ENCODE peak calls at places on chromosomes 7 and 10, in ten cellular contexts. R is activated B cell treated with CpG ODN at 0.5 μM for 24 hours, N is A549, F is psoas muscle, G is ovary, U is thoracic aorta, O is RWPE1, I is GM12865, W is fibroblast of pulmonary artery, P is PC-9. X is an unnamed sample.

GRCh38 chr7:77244222-77244934 is 44.8 kb upstream of the FGL2 start:
- DNase-seq in G (no peak), W (peak), R (no peak), F (no peak), P (no peak), I (no peak), N (no peak), O (no peak), U (no peak), X (no peak)

GRCh38 chr7:72183835-72184234 is 228.3 kb downstream of the CALN1 start:
- DNase-seq in U (no peak), O (no peak), R (no peak), G (no peak), W (no peak), I (peak), N (peak), F (no peak), P (no peak), X (no peak)

GRCh38 chr10:11560076-11560709 is 51.3 kb downstream of the USP6NL start:
- DNase-seq in F (no peak), U (no peak), W (peak), P (no peak), I (peak), R (no peak), G (no peak), O (no peak), N (peak), X (no peak)

GRCh38 chr10:36251068-36251467 is 609.0 kb upstream of the FZD8 start:
- DNase-seq in N (no peak), U (no peak), G (no peak), P (no peak), W (no peak), O (no peak), I (no peak), R (no peak), F (no peak), X (no peak)

GRCh38 chr10:88687853-88688467 is 18.1 kb upstream of the LIPK start:
- DNase-seq in I (peak), P (no peak), R (no peak), N (peak), W (peak), F (no peak), U (no peak), O (peak), G (no peak), X (no peak)

GRCh38 chr7:98110249-98111022 is 3.8 kb downstream of the LMTK2 start:
- DNase-seq in R (no peak), P (no peak), O (no peak), G (no peak), U (no peak), I (no peak), N (peak), F (no peak), W (peak), X (no peak)

GRCh38 chr10:6275022-6275997 is 72.6 kb downstream of the PFKFB3 start:
- DNase-seq in F (peak), R (peak), P (peak), W (peak), G (peak), N (peak), I (peak), O (peak), U (peak), X (no peak)

GRCh38 chr7:150744041-150744656 is 6.9 kb downstream of the GIMAP5 start:
- DNase-seq in P (no peak), G (no peak), N (no peak), I (no peak), O (no peak), W (no peak), R (no peak), U (no peak), F (no peak), X (no peak)

GRCh38 chr10:84783386-84783785 is 455.0 kb downstream of the CCSER2 start:
- DNase-seq in F (no peak), R (no peak), O (peak), I (peak), N (peak), W (peak), P (no peak), G (no peak), U (no peak), X (peak)

GRCh38 chr7:130409067-130409721 is 28.9 kb downstream of the CPA1 start:
- DNase-seq in W (peak), I (no peak), P (no peak), N (no peak), R (no peak), G (no peak), F (no peak), O (no peak), U (no peak), X (no peak)

GRCh38 chr7:101563198-101563901 is 65.7 kb downstream of the MYL10 start:
- DNase-seq in G (no peak), F (no peak), I (no peak), P (no peak), N (no peak), W (no peak), R (peak), O (no peak), U (no peak), X (no peak)

GRCh38 chr10:112435013-112435619 is 11.6 kb downstream of the ZDHHC6 start:
- DNase-seq in O (peak), G (no peak), F (no peak), W (peak), N (peak), I (peak), R (no peak), P (no peak), U (no peak), X (no peak)

GRCh38 chr10:80771902-80772555 is 234.3 kb downstream of the SH2D4B start:
- DNase-seq in I (no peak), W (no peak), G (no peak), R (no peak), P (no peak), N (no peak), U (no peak), O (no peak), F (no peak), X (no peak)

GRCh38 chr10:13684252-13684791 is 97.6 kb downstream of the PRPF18 start:
- DNase-seq in N (no peak), O (no peak), G (peak), R (no peak), P (no peak), U (no peak), I (no peak), W (peak), F (peak), X (no peak)

DNA sequence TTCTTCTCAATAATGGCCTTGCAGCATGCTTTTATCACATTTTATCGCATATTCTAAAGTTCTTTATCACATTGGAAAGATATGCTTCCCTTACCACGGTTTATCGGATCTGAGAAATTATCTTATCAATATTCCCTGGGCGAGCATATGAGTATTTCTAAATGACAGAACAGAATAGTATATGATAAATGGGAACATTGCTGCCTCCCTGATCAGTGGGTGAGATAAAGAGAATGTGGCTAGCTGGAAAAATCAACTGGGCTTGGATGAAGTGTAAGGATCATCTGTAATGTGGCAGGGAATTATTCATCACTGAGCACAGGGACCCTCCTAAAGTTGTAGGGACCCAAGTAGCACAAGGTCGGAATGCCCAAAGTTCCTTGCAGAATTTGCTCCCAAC is 667.4 kb upstream of the NRP1 start:
- DNase-seq in R (no peak), G (no peak), U (no peak), F (no peak), I (no peak), O (no peak), W (no peak), N (no peak), P (no peak), X (no peak)
- TF ChIP-seq CTCF in R (no peak), G (no peak), U (no peak), F (no peak), I (no peak), O (no peak), W (no peak), N (no peak), P (no peak), X (no peak)

DNA sequence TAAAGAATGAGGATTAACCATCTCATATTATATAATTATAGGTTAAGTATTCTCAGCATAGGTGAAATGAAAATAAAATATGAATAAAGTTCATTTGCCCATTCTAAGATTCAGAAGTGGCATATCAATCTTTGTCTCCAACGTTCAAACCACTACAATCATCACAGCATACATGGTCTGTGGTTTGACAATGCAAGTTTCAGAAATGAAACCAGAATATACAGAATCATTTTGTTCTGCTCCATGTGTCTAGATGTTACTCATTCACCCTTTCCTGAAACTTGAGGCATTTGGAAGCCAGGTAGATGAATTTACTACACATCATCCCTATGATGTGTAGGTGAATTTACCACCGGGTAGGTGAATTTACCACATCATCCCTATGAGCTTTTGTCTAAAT is 44.5 kb upstream of the PPP1R3A start:
- DNase-seq in I (no peak), P (no peak), U (no peak), R (no peak), G (no peak), F (no peak), N (no peak), W (no peak), O (no peak), X (no peak)
- TF ChIP-seq CTCF in I (no peak), P (no peak), U (no peak), R (no peak), G (no peak), F (no peak), N (no peak), W (no peak), O (no peak), X (no peak)

GRCh38 chr7:50720295-50720694 is 62.4 kb downstream of the GRB10 start:
- DNase-seq in I (no peak), R (no peak), N (no peak), G (no peak), U (no peak), O (no peak), P (no peak), W (no peak), F (no peak), X (no peak)

GRCh38 chr7:50721160-50721559 is 61.5 kb downstream of the GRB10 start:
- DNase-seq in W (no peak), N (peak), U (no peak), R (no peak), O (peak), F (no peak), P (no peak), I (no peak), G (no peak), X (no peak)

GRCh38 chr7:50717186-50717585 is 65.5 kb downstream of the GRB10 start:
- DNase-seq in I (no peak), W (no peak), F (no peak), N (no peak), U (no peak), G (no peak), R (no peak), P (no peak), O (no peak), X (no peak)

GRCh38 chr7:50718876-50719275 is 63.8 kb downstream of the GRB10 start:
- DNase-seq in O (no peak), P (no peak), G (no peak), R (no peak), U (no peak), N (no peak), W (no peak), I (no peak), F (no peak), X (no peak)

GRCh38 chr7:50718311-50718710 is 64.4 kb downstream of the GRB10 start:
- DNase-seq in U (no peak), R (no peak), G (no peak), W (no peak), P (no peak), I (no peak), O (no peak), N (no peak), F (no peak), X (no peak)
- TF ChIP-seq CTCF in U (no peak), R (no peak), G (no peak), W (no peak), P (no peak), I (no peak), O (no peak), N (no peak), F (no peak), X (no peak)

GRCh38 chr7:127330070-127330469 is 62.4 kb downstream of the ZNF800 start:
- DNase-seq in N (no peak), U (no peak), R (no peak), W (no peak), F (no peak), P (no peak), O (no peak), G (no peak), I (no peak), X (no peak)
- TF ChIP-seq CTCF in N (no peak), U (no peak), R (no peak), W (no peak), F (no peak), P (no peak), O (no peak), G (no peak), I (no peak), X (no peak)

GRCh38 chr10:59713196-59713821 is 3.7 kb upstream of the SLC16A9 start:
- DNase-seq in G (no peak), N (no peak), P (no peak), I (no peak), U (no peak), W (no peak), R (no peak), F (no peak), O (no peak), X (no peak)

GRCh38 chr10:59708816-59709471 is 706 bp downstream of the SLC16A9 start:
- DNase-seq in O (peak), F (peak), U (no peak), P (no peak), N (no peak), R (peak), G (peak), W (no peak), I (peak), X (peak)

GRCh38 chr10:59706851-59707797 is 2.5 kb downstream of the SLC16A9 start:
- DNase-seq in O (no peak), N (no peak), F (no peak), R (no peak), I (no peak), G (no peak), P (no peak), W (no peak), U (no peak), X (no peak)

GRCh38 chr10:59711871-59712491 is 2.3 kb upstream of the SLC16A9 start:
- DNase-seq in G (no peak), N (no peak), P (no peak), O (no peak), F (no peak), I (no peak), R (no peak), W (no peak), U (no peak), X (no peak)

DNA sequence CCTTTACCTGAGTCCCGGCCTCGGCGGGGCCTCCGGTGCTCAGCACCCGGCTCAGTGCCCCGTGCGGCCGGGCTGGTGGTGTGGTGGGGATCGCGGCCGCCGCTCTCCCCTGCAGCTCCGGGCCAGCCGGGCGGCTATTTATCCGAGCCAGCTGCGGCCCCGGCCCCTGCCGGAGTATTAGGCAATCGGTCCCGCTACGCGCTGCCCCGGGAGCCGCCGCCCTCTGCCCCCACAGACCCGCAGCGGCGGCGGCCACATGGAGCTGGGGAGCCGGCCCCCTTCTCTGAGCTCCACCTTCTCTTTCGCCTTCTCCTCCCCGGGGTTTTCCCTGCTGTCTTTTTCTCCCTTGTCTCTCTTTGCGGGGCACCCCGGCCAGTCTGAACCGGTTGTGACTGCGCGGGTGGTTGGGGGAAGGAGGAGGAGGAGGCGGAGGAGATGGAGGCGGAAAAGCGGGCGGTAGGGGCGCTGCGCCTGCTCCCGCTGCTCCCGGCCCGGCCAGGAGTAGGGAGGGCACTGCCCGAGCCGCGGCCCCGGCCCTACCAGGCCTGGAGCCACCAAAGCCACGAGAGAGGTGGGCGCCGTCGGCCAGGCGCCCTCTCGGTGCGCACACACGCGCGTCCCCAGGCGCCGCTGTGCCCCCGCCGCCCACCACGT is at the start of gene SLC16A9:
- DNase-seq in O (peak), F (peak), U (no peak), G (peak), W (peak), P (peak), R (peak), I (peak), N (peak), X (peak)
- TF ChIP-seq CTCF in O (peak), F (peak), U (peak), G (no peak), W (peak), P (no peak), R (no peak), I (peak), N (peak), X (peak)

DNA sequence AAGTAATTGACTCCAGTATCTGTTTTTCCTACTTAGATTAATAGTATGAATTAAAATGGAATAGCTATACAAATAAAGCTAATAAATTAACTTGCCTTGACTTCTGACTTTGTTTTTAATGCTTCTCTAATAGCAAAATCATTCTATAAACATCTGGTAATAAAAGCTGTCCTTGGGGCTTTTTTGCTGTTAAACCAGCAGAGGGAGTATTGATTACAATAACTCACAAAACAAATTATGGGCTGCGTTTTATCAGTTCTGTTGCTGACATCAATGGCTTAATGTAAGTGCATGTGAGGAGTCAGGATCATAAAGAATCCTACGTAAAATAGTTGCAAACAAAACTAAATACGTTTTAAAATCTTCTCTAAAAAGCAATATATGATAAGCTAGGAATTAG is 667.8 kb downstream of the PCDH15 start:
- DNase-seq in I (no peak), R (no peak), P (no peak), U (no peak), W (no peak), F (no peak), G (no peak), O (no peak), N (no peak), X (no peak)
- TF ChIP-seq CTCF in I (no peak), R (no peak), P (peak), U (no peak), W (no peak), F (no peak), G (no peak), O (peak), N (no peak), X (peak)

DNA sequence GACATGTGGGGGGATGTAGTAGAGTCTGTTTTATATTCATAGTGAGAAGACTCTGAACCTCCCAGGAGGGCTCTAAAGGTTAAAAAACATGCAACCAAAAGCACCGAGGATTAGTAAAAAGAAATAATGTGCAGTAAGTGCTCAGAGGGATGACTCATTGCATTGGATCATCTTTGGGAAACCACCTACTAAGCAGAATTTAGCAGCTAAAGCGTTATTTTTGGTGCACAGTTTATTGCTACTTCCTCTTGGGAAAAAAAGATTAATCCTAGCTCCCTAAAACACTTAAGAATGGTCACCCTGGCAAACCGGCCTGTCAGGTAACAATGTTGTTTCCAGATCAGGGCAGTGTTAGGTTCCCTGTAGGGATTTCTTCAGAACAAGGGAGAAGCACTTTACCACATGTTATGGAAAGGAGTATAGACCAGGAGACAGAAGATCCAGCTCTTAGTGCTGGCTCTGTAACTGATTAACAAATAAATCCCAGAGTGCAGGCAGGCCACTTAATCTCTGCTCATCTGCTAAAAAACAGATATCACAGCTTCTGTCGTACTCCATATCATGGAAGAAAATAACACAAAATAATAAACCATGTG is 44.8 kb upstream of the FAM133B start:
- DNase-seq in N (peak), W (peak), O (peak), F (no peak), I (peak), R (no peak), P (peak), G (no peak), U (no peak), X (no peak)
- TF ChIP-seq CTCF in N (no peak), W (no peak), O (no peak), F (no peak), I (no peak), R (no peak), P (no peak), G (no peak), U (no peak), X (no peak)

GRCh38 chr10:86388119-86388704 is 21.6 kb upstream of the GRID1 start:
- DNase-seq in R (no peak), O (no peak), N (no peak), F (no peak), I (no peak), P (no peak), U (no peak), W (no peak), G (no peak), X (no peak)

GRCh38 chr10:86390337-86391120 is 23.9 kb upstream of the GRID1 start:
- DNase-seq in P (no peak), R (no peak), U (no peak), W (no peak), F (no peak), I (no peak), O (no peak), G (no peak), N (no peak), X (no peak)

GRCh38 chr10:86391236-86391840 is 24.7 kb upstream of the GRID1 start:
- DNase-seq in N (no peak), U (no peak), W (no peak), G (no peak), O (no peak), F (no peak), I (no peak), R (no peak), P (no peak), X (no peak)

GRCh38 chr10:86387221-86387794 is 20.7 kb upstream of the GRID1 start:
- DNase-seq in F (no peak), P (no peak), R (no peak), O (no peak), U (no peak), G (no peak), N (no peak), I (no peak), W (no peak), X (no peak)

GRCh38 chr10:86389441-86390193 is 23.0 kb upstream of the GRID1 start:
- DNase-seq in R (no peak), F (no peak), P (peak), U (no peak), I (peak), G (no peak), O (no peak), W (peak), N (peak), X (no peak)
- TF ChIP-seq CTCF in R (no peak), F (no peak), P (no peak), U (no peak), I (peak), G (no peak), O (no peak), W (no peak), N (no peak), X (no peak)

GRCh38 chr7:1599571-1600395 is 30.0 kb upstream of the PSMG3 start:
- DNase-seq in U (no peak), I (no peak), G (no peak), P (no peak), N (no peak), R (no peak), F (no peak), W (no peak), O (no peak), X (no peak)
- TF ChIP-seq CTCF in U (no peak), I (no peak), G (no peak), P (no peak), N (no peak), R (no peak), F (no peak), W (no peak), O (no peak), X (no peak)

GRCh38 chr10:91745086-91745831 is 53.0 kb upstream of the TNKS2 start:
- DNase-seq in U (no peak), N (peak), F (no peak), W (peak), I (peak), R (no peak), P (peak), G (no peak), O (peak), X (no peak)
- TF ChIP-seq CTCF in U (no peak), N (peak), F (peak), W (peak), I (peak), R (no peak), P (no peak), G (no peak), O (peak), X (peak)

X was measured in D721Med.